ENCODE peak calls at places on chromosomes 5 and 9, in five cellular contexts. D is left ventricle myocardium inferior, T is tibial nerve, Y is stomach, W is astrocyte of the cerebellum. E is an unnamed sample.

GRCh38 chr9:137435980-137436760 is 5.0 kb downstream of the ENTPD8 start:
- DNase-seq in D (peak; percentile 38), T (no peak), Y (peak; percentile 96), W (peak; percentile 77), E (peak; percentile 31)

GRCh38 chr5:115541586-115541985 is 3.0 kb downstream of the FEM1C start:
- DNase-seq in D (no peak), T (no peak), Y (no peak), W (no peak), E (no peak)

GRCh38 chr9:77533678-77534077 is 114.4 kb downstream of the GNA14 start:
- DNase-seq in D (no peak), T (no peak), Y (no peak), W (no peak), E (no peak)

GRCh38 chr5:167072225-167072624 is 1219.2 kb upstream of the WWC1 start:
- DNase-seq in D (no peak), T (no peak), Y (no peak), W (no peak), E (no peak)

GRCh38 chr9:128243486-128244415 is 32.1 kb downstream of the GOLGA2 start:
- DNase-seq in D (peak; percentile 51), T (no peak), Y (no peak), W (no peak), E (no peak)

GRCh38 chr5:167696558-167697314 is 594.7 kb upstream of the WWC1 start:
- DNase-seq in D (no peak), T (no peak), Y (no peak), W (no peak), E (no peak)

GRCh38 chr9:107282268-107282667 is 811 bp upstream of the RAD23B start:
- DNase-seq in D (no peak), T (no peak), Y (no peak), W (no peak), E (no peak)

GRCh38 chr5:91787718-91788117 is 404.6 kb upstream of the ARRDC3 start:
- DNase-seq in D (no peak), T (no peak), Y (no peak), W (peak; percentile 73), E (no peak)

GRCh38 chr5:179280095-179280490 is 65.2 kb downstream of the ADAMTS2 start:
- DNase-seq in D (no peak), T (no peak), Y (no peak), W (no peak), E (no peak)

GRCh38 chr9:88532320-88532719 is 2.7 kb upstream of the NXNL2 start:
- DNase-seq in D (peak; percentile 26), T (no peak), Y (no peak), W (peak; percentile 32), E (peak; percentile 42)

GRCh38 chr9:92808726-92809451 is 44.3 kb upstream of the BICD2 start:
- DNase-seq in D (peak; percentile 55), T (no peak), Y (peak; percentile 70), W (peak; percentile 28), E (no peak)

GRCh38 chr9:16181539-16181938 is 628.7 kb downstream of the CCDC171 start:
- DNase-seq in D (no peak), T (no peak), Y (no peak), W (no peak), E (no peak)

GRCh38 chr5:164597293-164597900 is 1092.0 kb downstream of the MAT2B start:
- DNase-seq in D (no peak), T (no peak), Y (no peak), W (no peak), E (no peak)

GRCh38 chr9:33106827-33107621 is 30.6 kb upstream of the SMU1 start:
- DNase-seq in D (peak; percentile 58), T (no peak), Y (peak; percentile 45), W (peak; percentile 93), E (peak; percentile 20)

GRCh38 chr9:38144421-38144820 is 75.4 kb upstream of the SHB start:
- DNase-seq in D (no peak), T (no peak), Y (no peak), W (peak; percentile 13), E (peak; percentile 26)

GRCh38 chr5:176396330-176396729 is 7.8 kb downstream of the HIGD2A start:
- DNase-seq in D (no peak), T (no peak), Y (no peak), W (no peak), E (no peak)

GRCh38 chr5:757346-757930 is 27.1 kb downstream of the ZDHHC11B start:
- DNase-seq in D (no peak), T (no peak), Y (peak; percentile 23), W (no peak), E (no peak)

GRCh38 chr5:71832812-71833456 is 113.9 kb downstream of the CARTPT start:
- DNase-seq in D (no peak), T (no peak), Y (no peak), W (no peak), E (no peak)

DNA sequence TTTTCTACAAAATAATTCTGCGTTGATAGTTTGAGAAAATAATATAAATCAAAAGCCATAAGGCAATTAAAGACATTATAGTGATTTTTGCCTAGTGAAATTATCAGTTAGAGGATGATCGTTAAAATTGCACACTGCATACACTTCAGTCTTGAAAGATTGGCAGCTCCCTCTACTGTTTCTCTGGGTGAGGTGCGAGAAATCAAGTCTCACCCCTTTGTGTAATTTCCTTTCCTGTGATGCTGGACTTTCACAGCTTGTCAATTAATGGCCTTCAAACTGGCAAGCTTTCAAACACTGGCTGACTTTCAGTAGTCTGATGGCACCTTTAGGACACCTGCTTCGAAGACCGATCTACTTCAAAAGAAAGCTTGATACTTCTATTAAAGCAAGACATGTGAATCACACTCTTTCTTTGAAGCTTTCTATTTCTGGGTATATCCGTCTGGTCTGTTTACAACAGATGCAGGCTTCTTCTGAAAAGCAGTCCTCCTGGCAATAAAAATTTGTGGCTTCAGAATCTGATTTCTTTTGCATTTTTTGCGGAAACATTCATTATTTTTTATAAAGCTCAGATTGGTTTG is 706.8 kb upstream of the PTPRD start:
- DNase-seq in D (no peak), T (no peak), Y (no peak), W (peak; percentile 8), E (no peak)
- TF ChIP-seq CTCF in D (peak; percentile 56), T (no peak), Y (no peak), W (peak; percentile 67), E (peak; percentile 60)

DNA sequence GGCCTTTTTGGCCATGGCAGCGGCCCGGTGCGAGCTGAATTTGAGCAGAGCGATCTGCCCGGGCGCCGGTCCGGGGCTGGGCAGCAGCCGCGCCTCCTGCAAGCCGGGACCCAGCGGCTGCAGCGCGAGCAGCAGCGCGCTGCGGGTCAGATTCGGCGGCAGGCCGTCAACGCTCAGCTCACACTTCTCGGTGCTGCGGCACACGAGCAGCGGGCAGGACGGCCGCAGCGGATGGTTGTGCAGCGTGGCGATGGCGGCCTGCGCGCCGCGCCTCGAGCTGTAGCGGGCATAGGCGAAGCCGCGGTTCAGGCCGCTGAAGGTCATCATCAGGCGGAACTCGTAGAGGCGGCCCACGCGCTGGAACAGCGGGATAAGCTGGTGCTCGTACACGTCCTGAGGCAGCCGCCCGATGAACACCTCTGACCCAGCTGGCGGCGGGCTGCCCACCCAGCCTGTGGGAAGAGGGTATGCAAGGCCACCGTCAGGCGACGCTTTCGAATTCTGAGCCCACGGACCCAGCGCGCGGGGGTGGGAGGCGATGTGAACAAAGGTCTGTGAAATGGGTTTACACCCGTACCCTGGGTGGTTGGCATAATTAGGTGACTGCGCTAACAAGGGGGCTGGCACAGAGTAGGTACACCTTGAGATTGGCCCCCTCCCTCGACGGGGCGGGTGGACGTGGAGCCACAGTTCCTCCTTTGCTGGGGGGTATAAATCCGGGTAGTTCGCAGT is 755 bp downstream of the DND1 start:
- DNase-seq in D (no peak), T (no peak), Y (no peak), W (no peak), E (no peak)
- H3K4me3 ChIP-seq in D (peak overlapping the region; percentile 7), T (no peak overlapping the region), Y (peak overlapping the region; percentile 25), W (no peak overlapping the region), E (no peak overlapping the region)

GRCh38 chr5:129363991-129364390 is 96.1 kb upstream of the ADAMTS19 start:
- DNase-seq in D (no peak), T (no peak), Y (no peak), W (no peak), E (no peak)

GRCh38 chr5:129358069-129358468 is 102.0 kb upstream of the ADAMTS19 start:
- DNase-seq in D (no peak), T (no peak), Y (no peak), W (no peak), E (no peak)

GRCh38 chr5:129359450-129359849 is 100.6 kb upstream of the ADAMTS19 start:
- DNase-seq in D (no peak), T (no peak), Y (no peak), W (no peak), E (no peak)

GRCh38 chr5:129356846-129357245 is 103.3 kb upstream of the ADAMTS19 start:
- DNase-seq in D (no peak), T (no peak), Y (no peak), W (no peak), E (no peak)

DNA sequence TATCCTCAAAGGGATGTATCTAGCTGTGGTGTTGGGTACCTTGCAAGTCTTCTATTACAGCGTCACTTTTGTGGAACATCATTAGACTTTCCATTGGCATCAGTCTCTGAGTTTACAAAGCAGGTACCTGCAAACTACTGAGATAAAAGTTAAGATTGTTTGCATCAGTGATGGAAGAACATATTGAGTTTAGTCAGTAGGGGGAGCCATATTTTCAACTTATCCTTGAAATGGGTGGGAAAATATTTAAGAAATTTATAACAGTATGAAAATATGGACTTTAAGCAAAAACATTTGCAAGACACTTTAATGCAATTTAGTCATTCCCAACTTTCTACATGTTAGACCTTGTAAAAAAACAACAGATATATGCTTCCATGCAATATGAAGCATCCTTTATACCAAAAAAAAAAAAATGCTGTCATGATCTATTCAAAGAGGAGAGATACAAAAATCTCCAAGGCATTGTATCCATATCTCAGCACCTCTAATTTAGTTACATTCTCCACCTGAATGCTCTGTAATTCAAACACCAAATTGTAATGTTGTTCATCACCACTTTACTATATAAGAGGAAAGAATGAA is 98.6 kb upstream of the ADAMTS19 start:
- DNase-seq in D (no peak), T (no peak), Y (no peak), W (no peak), E (peak; percentile 2)
- TF ChIP-seq CTCF in D (peak; percentile 11), T (no peak), Y (no peak), W (peak; percentile 37), E (peak; percentile 58)

GRCh38 chr5:124519396-124519795 is 227.0 kb downstream of the ZNF608 start:
- DNase-seq in D (no peak), T (no peak), Y (no peak), W (peak; percentile 53), E (peak; percentile 32)

GRCh38 chr5:124521461-124522230 is 224.8 kb downstream of the ZNF608 start:
- DNase-seq in D (no peak), T (no peak), Y (no peak), W (no peak), E (no peak)

GRCh38 chr5:124528838-124529237 is 217.6 kb downstream of the ZNF608 start:
- DNase-seq in D (no peak), T (no peak), Y (no peak), W (peak; percentile 81), E (no peak)

GRCh38 chr5:124527220-124527991 is 219.0 kb downstream of the ZNF608 start:
- DNase-seq in D (no peak), T (no peak), Y (no peak), W (peak; percentile 41), E (peak; percentile 33)

DNA sequence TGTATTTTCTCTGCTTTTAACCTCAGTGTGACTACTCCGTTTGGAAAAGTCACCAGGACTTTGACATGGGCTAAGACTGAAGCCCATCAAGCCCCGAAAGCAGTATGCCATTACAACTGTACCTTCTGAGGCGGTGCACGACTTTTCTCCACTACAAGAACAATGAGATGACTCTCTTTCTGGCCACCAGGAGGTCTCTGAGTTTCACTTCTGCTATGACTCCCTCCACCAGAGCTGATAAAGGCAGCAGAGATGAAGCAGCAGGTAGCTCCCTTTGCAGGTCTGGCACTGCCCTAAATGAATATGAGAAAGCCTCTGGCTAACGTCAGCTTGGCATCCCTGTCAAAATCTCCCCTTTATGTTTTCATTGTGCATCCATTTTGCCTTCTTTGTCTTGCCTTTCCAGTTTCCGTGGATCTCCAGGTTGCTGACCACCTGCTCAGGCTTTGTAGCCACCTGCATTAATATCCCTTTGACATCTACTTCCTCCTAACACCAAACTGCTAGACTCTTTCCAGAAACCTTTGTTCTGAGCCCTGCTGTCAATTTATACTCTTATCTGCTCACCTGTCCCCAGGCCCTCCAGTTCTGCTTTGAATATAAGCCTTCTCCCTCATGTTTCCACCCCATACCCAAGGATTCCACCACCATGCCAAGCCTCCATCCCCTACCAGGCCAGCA is 221.7 kb downstream of the ZNF608 start:
- DNase-seq in D (no peak), T (no peak), Y (no peak), W (no peak), E (no peak)
- H3K4me3 ChIP-seq in D (no peak overlapping the region), T (no peak overlapping the region), Y (no peak overlapping the region), W (no peak overlapping the region), E (no peak overlapping the region)

E was measured in epithelial cell of proximal tubule.